ENCODE peak calls at places on chromosomes 12 and 14, in five cellular contexts. U, W, I, Y and Q are unnamed samples.

GRCh38 chr14:76957224-76957881 is 71.2 kb downstream of the IRF2BPL start:
- DNase-seq in W (no peak), I (no peak), U (no peak), Y (no peak), Q (no peak)

GRCh38 chr14:70755655-70756054 is 53.7 kb downstream of the MAP3K9 start:
- DNase-seq in Y (no peak), U (no peak), W (no peak), I (no peak), Q (no peak)

GRCh38 chr14:36971263-36971855 is 201.0 kb downstream of the SLC25A21 start:
- DNase-seq in W (no peak), I (no peak), Y (no peak), U (no peak), Q (no peak)

GRCh38 chr12:13175499-13175898 is 21.0 kb upstream of the EMP1 start:
- DNase-seq in Y (peak; percentile 18), W (no peak), I (no peak), U (no peak), Q (no peak)

GRCh38 chr12:38544357-38545066 is 227.9 kb downstream of the ALG10B start:
- DNase-seq in W (no peak), Y (no peak), I (no peak), U (no peak), Q (no peak)

GRCh38 chr12:11746024-11746771 is 96.7 kb downstream of the ETV6 start:
- DNase-seq in I (no peak), Y (peak; percentile 22), U (no peak), W (no peak), Q (peak; percentile 88)

GRCh38 chr14:82533351-82533750 is 999.7 kb upstream of the SEL1L start:
- DNase-seq in U (no peak), W (no peak), I (no peak), Y (peak; percentile 47), Q (no peak)

GRCh38 chr14:95480109-95480886 is 36.2 kb downstream of the SYNE3 start:
- DNase-seq in I (no peak), W (no peak), U (peak; percentile 20), Y (peak; percentile 94), Q (peak; percentile 81)

GRCh38 chr12:43806737-43807072 is 588 bp upstream of the TWF1 start:
- DNase-seq in U (no peak), W (no peak), Y (no peak), I (no peak), Q (peak; percentile 9)

GRCh38 chr14:56666716-56667115 is 87.1 kb downstream of the TMEM260 start:
- DNase-seq in W (no peak), U (peak; percentile 42), Y (no peak), I (no peak), Q (no peak)

GRCh38 chr12:31931796-31932715 is 27.2 kb upstream of the RESF1 start:
- DNase-seq in I (no peak), W (no peak), Y (no peak), U (no peak), Q (no peak)

GRCh38 chr12:56221233-56221756 is 427 bp downstream of the RNF41 start:
- DNase-seq in W (peak; percentile 88), I (no peak), U (peak; percentile 48), Y (peak; percentile 98), Q (no peak)

GRCh38 chr12:67085699-67086098 is 183.5 kb upstream of the CAND1 start:
- DNase-seq in W (no peak), U (no peak), Y (no peak), I (no peak), Q (no peak)

GRCh38 chr14:72611506-72611905 is 282.4 kb downstream of the DPF3 start:
- DNase-seq in Y (no peak), W (no peak), I (no peak), U (no peak), Q (no peak)

GRCh38 chr12:2531371-2531770 is 263.4 kb upstream of the FKBP4 start:
- DNase-seq in I (no peak), W (no peak), U (no peak), Y (no peak), Q (no peak)

GRCh38 chr12:58533652-58534051 is 386.7 kb downstream of the LRIG3 start:
- DNase-seq in I (no peak), U (no peak), Y (no peak), W (no peak), Q (no peak)

GRCh38 chr12:96091833-96092232 is 56.4 kb upstream of the LTA4H start:
- DNase-seq in W (no peak), I (no peak), Y (no peak), U (no peak), Q (no peak)

GRCh38 chr12:18470251-18470650 is 208.9 kb downstream of the PIK3C2G start:
- DNase-seq in W (no peak), U (no peak), Y (no peak), I (no peak), Q (no peak)
- TF ChIP-seq CTCF in W (no peak), U (no peak), Y (no peak), I (no peak), Q (no peak)

GRCh38 chr14:54708982-54709381 is 142.1 kb downstream of the SAMD4A start:
- DNase-seq in Y (no peak), W (no peak), I (no peak), U (no peak), Q (no peak)

GRCh38 chr14:54709867-54710266 is 142.9 kb downstream of the SAMD4A start:
- DNase-seq in Y (no peak), W (no peak), I (no peak), U (no peak), Q (no peak)

GRCh38 chr14:54708161-54708560 is 141.2 kb downstream of the SAMD4A start:
- DNase-seq in I (no peak), W (no peak), U (no peak), Y (no peak), Q (no peak)

GRCh38 chr14:54711312-54711711 is 144.4 kb downstream of the SAMD4A start:
- DNase-seq in U (no peak), I (no peak), W (no peak), Y (no peak), Q (no peak)

GRCh38 chr14:54709444-54709843 is 142.5 kb downstream of the SAMD4A start:
- DNase-seq in W (no peak), U (no peak), Y (no peak), I (no peak), Q (peak; percentile 68)
- H3K4me3 ChIP-seq in W (no peak overlapping the region), U (no peak overlapping the region), Y (no peak overlapping the region), I (no peak overlapping the region), Q (no peak overlapping the region)

GRCh38 chr14:22303589-22304195 is 285.3 kb downstream of the DAD1 start:
- DNase-seq in Y (no peak), W (peak; percentile 30), I (no peak), U (no peak), Q (no peak)
- TF ChIP-seq CTCF in Y (peak; percentile 63), W (peak; percentile 41), I (no peak), U (peak; percentile 22), Q (no peak)

DNA sequence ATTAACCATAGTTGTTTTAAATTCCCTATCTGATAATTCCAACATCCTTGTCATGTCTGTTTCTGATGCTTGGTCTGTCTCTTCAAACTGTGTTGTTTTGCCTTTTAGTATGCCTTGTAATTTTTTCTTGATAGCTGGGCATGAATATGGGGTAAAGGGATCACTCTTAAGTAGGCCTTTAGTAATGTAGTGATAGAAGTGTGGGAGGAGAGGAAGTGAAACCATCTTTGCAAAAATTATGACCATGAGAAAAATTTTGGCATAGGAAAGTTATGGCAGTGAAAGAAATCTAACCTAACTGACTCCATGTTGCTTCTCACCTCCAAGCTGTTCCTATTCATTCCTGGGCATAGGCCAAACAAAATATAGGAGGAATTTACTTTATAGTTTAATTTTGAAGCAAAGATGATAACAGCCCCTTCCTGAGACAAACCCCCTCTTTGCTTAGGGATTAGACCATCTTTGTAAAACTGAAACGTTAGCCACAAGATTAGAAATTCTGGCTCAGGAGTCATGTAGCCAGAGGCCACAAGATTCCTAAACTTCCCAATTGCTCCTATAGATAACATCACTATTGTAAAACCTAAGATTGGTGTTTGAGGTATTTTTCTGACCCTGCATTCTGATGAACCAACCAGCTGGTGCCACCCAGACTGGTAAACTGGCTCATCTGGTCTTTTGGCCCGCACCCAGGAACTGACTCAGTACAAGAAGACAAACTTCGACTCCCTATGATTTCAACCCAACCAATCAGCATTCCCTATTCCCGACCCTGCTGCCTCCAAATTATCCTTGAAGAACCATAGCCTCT is 45.8 kb downstream of the CRADD start:
- DNase-seq in W (no peak), Y (no peak), I (no peak), U (no peak), Q (no peak)
- H3K4me3 ChIP-seq in W (no peak overlapping the region), Y (peak overlapping the region; percentile 0), I (no peak overlapping the region), U (no peak overlapping the region), Q (no peak overlapping the region)

DNA sequence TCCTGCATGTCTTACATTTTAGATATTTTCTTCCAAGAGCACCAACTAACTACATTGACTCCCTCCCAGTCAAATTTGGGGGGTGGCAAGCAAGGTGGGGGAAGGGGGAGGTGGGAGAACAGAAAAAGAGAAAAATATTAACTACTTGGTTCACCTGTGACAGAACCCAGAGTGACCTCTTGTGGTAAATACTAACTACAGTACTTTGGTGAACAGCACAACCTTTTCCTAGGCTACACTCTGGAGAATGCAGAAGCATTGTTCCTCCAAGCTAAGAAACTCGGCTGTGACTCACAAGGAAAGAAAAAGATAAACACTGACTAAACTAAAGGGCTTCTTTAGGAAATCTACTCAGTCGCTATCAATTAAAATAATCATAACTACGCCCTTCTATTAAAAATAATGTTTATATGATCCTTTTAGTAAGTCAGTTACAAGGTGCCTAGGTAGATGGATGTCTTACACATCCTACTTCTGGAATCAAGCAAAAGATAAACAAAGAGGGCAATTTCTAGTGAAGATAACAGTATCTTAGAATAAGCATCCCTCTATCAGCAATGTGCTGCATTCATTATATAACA is 5.4 kb downstream of the KCNH5 start:
- DNase-seq in I (no peak), U (peak; percentile 50), Y (no peak), W (peak; percentile 68), Q (peak; percentile 10)
- TF ChIP-seq CTCF in I (no peak), U (peak; percentile 43), Y (no peak), W (peak; percentile 31), Q (peak; percentile 8)

GRCh38 chr12:49327368-49327767 is 4.3 kb downstream of the TROAP start:
- DNase-seq in I (no peak), U (no peak), Y (no peak), W (no peak), Q (no peak)

GRCh38 chr12:49325606-49326005 is 2.6 kb downstream of the TROAP start:
- DNase-seq in Y (no peak), I (no peak), W (no peak), U (no peak), Q (no peak)

GRCh38 chr12:49323524-49324097 is 556 bp downstream of the TROAP start:
- DNase-seq in Y (peak; percentile 67), U (no peak), I (no peak), W (no peak), Q (no peak)

GRCh38 chr12:49322367-49322707 is 718 bp upstream of the TROAP start:
- DNase-seq in Y (no peak), W (no peak), U (no peak), I (no peak), Q (no peak)

DNA sequence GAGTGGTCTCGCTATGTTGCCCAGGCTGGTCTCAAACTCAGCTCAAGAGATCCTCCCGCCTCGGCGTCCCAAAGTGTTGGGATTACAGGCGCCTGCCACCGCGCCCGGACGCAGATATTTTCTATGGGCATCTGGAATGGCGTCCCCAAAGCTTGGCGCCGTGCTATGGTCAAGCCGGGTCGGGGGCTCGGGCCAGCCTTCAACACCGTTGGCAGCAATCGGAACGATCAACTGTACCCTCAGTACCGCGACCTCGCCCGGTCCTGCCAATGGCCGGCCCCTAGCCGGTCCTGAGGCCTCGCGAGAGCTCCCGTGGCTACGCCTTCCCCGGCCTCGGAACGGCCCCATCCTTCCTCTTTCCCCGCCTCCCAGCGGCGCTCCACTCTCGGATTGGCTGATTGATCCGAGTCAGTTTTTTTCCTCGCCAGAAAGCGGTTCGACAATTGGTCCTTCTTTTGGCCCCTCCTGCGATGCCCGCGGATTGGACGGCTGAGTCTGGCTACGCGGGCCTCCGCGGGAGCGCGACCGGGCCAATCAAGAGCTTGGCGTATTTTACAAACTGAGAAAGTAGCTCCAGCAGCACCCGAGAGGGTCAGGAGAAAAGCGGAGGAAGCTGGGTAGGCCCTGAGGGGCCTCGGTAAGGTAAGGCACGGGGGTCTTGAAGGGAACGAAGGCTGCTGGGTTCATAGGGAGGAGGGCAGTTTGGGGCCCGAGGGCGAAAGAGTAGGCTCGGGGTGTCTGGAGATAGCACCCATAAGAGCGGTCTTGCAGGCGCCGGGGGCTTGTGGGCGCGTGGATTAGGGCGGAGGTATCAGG is at the start of gene TROAP:
- DNase-seq in W (peak; percentile 99), U (peak; percentile 99), Y (peak; percentile 99), I (peak; percentile 94), Q (peak; percentile 99)
- H3K4me3 ChIP-seq in W (peak within 1 kb of the TSS; percentile 53), U (peak within 1 kb of the TSS; percentile 87), Y (peak within 1 kb of the TSS; percentile 89), I (peak within 1 kb of the TSS; percentile 87), Q (peak within 1 kb of the TSS; percentile 85)